ENCODE peak calls at places on chromosomes 11 and 22, in nine cellular contexts. One of them, this sample, is unnamed.

GRCh38 chr11:26319906-26320305 is 12.0 kb upstream of the ANO3 start:
- DNase-seq in CD4-positive, alpha-beta memory T cell: no peak
- DNase-seq in tibial nerve: no peak
- DNase-seq in gastrocnemius medialis: no peak
- DNase-seq in aorta: no peak
- DNase-seq in GM06990: no peak
- DNase-seq in pancreas: no peak
- DNase-seq in sigmoid colon: no peak
- DNase-seq in uterus: no peak
- DNase-seq in this sample: no peak

GRCh38 chr11:109728056-109728455 is 306.1 kb downstream of the C11orf87 start:
- DNase-seq in CD4-positive, alpha-beta memory T cell: no peak
- DNase-seq in tibial nerve: no peak
- DNase-seq in gastrocnemius medialis: no peak
- DNase-seq in aorta: no peak
- DNase-seq in GM06990: no peak
- DNase-seq in pancreas: no peak
- DNase-seq in sigmoid colon: no peak
- DNase-seq in uterus: no peak
- DNase-seq in this sample: no peak

GRCh38 chr11:17014774-17015638 is 792 bp upstream of the PLEKHA7 start:
- DNase-seq in CD4-positive, alpha-beta memory T cell: peak; percentile 19
- DNase-seq in tibial nerve: no peak
- DNase-seq in gastrocnemius medialis: no peak
- DNase-seq in aorta: no peak
- DNase-seq in GM06990: no peak
- DNase-seq in pancreas: no peak
- DNase-seq in sigmoid colon: peak; percentile 52
- DNase-seq in uterus: no peak
- DNase-seq in this sample: no peak

GRCh38 chr11:1928038-1928890 is 8.8 kb downstream of the TNNT3 start:
- DNase-seq in CD4-positive, alpha-beta memory T cell: no peak
- DNase-seq in tibial nerve: no peak
- DNase-seq in gastrocnemius medialis: no peak
- DNase-seq in aorta: peak; percentile 58
- DNase-seq in GM06990: no peak
- DNase-seq in pancreas: no peak
- DNase-seq in sigmoid colon: no peak
- DNase-seq in uterus: peak; percentile 26
- DNase-seq in this sample: no peak

GRCh38 chr22:29129644-29130201 is 56.9 kb downstream of the KREMEN1 start:
- DNase-seq in CD4-positive, alpha-beta memory T cell: no peak
- DNase-seq in tibial nerve: no peak
- DNase-seq in gastrocnemius medialis: no peak
- DNase-seq in aorta: no peak
- DNase-seq in GM06990: no peak
- DNase-seq in pancreas: no peak
- DNase-seq in sigmoid colon: peak; percentile 33
- DNase-seq in uterus: no peak
- DNase-seq in this sample: no peak

GRCh38 chr11:13030857-13031256 is 21.7 kb downstream of the RASSF10 start:
- DNase-seq in CD4-positive, alpha-beta memory T cell: no peak
- DNase-seq in tibial nerve: no peak
- DNase-seq in gastrocnemius medialis: no peak
- DNase-seq in aorta: no peak
- DNase-seq in GM06990: no peak
- DNase-seq in pancreas: peak; percentile 68
- DNase-seq in sigmoid colon: no peak
- DNase-seq in uterus: peak; percentile 32
- DNase-seq in this sample: peak; percentile 64

GRCh38 chr22:22955866-22956535 is 68.4 kb downstream of the IGLL5 start:
- DNase-seq in CD4-positive, alpha-beta memory T cell: peak; percentile 60
- DNase-seq in tibial nerve: peak; percentile 61
- DNase-seq in gastrocnemius medialis: peak; percentile 28
- DNase-seq in aorta: peak; percentile 68
- DNase-seq in GM06990: no peak
- DNase-seq in pancreas: peak; percentile 39
- DNase-seq in sigmoid colon: peak; percentile 79
- DNase-seq in uterus: peak; percentile 40
- DNase-seq in this sample: peak; percentile 65

GRCh38 chr11:62501432-62501891 is 45.1 kb downstream of the AHNAK start:
- DNase-seq in CD4-positive, alpha-beta memory T cell: no peak
- DNase-seq in tibial nerve: peak; percentile 50
- DNase-seq in gastrocnemius medialis: peak; percentile 64
- DNase-seq in aorta: no peak
- DNase-seq in GM06990: no peak
- DNase-seq in pancreas: no peak
- DNase-seq in sigmoid colon: peak; percentile 80
- DNase-seq in uterus: no peak
- DNase-seq in this sample: no peak

GRCh38 chr11:66868726-66869291 is 11.9 kb downstream of the LRFN4 start:
- DNase-seq in CD4-positive, alpha-beta memory T cell: peak; percentile 65
- DNase-seq in tibial nerve: no peak
- DNase-seq in gastrocnemius medialis: no peak
- DNase-seq in aorta: no peak
- DNase-seq in GM06990: peak; percentile 83
- DNase-seq in pancreas: peak; percentile 73
- DNase-seq in sigmoid colon: no peak
- DNase-seq in uterus: no peak
- DNase-seq in this sample: peak; percentile 72

GRCh38 chr22:17920145-17920605 is 104.2 kb downstream of the MICAL3 start:
- DNase-seq in CD4-positive, alpha-beta memory T cell: no peak
- DNase-seq in tibial nerve: no peak
- DNase-seq in gastrocnemius medialis: no peak
- DNase-seq in aorta: peak; percentile 61
- DNase-seq in GM06990: no peak
- DNase-seq in pancreas: no peak
- DNase-seq in sigmoid colon: no peak
- DNase-seq in uterus: peak; percentile 34
- DNase-seq in this sample: no peak

GRCh38 chr22:26592368-26593015 is 2.6 kb upstream of the TPST2 start:
- DNase-seq in CD4-positive, alpha-beta memory T cell: peak; percentile 57
- DNase-seq in tibial nerve: no peak
- DNase-seq in gastrocnemius medialis: no peak
- DNase-seq in aorta: no peak
- DNase-seq in GM06990: peak; percentile 46
- DNase-seq in pancreas: no peak
- DNase-seq in sigmoid colon: no peak
- DNase-seq in uterus: no peak
- DNase-seq in this sample: no peak

GRCh38 chr22:39598017-39598965 is 27.7 kb downstream of the CACNA1I start:
- DNase-seq in CD4-positive, alpha-beta memory T cell: peak; percentile 56
- DNase-seq in tibial nerve: no peak
- DNase-seq in gastrocnemius medialis: no peak
- DNase-seq in aorta: peak; percentile 48
- DNase-seq in GM06990: peak; percentile 62
- DNase-seq in pancreas: peak; percentile 67
- DNase-seq in sigmoid colon: no peak
- DNase-seq in uterus: no peak
- DNase-seq in this sample: peak; percentile 56

GRCh38 chr11:73520358-73521061 is 77.4 kb downstream of the FAM168A start:
- DNase-seq in CD4-positive, alpha-beta memory T cell: no peak
- DNase-seq in tibial nerve: no peak
- DNase-seq in gastrocnemius medialis: no peak
- DNase-seq in aorta: no peak
- DNase-seq in GM06990: peak; percentile 41
- DNase-seq in pancreas: no peak
- DNase-seq in sigmoid colon: no peak
- DNase-seq in uterus: no peak
- DNase-seq in this sample: no peak

GRCh38 chr11:3021125-3021524 is 29.0 kb upstream of the NAP1L4 start:
- DNase-seq in CD4-positive, alpha-beta memory T cell: peak; percentile 20
- DNase-seq in tibial nerve: no peak
- DNase-seq in gastrocnemius medialis: no peak
- DNase-seq in aorta: no peak
- DNase-seq in GM06990: no peak
- DNase-seq in pancreas: peak; percentile 56
- DNase-seq in sigmoid colon: no peak
- DNase-seq in uterus: no peak
- DNase-seq in this sample: no peak

GRCh38 chr11:106621479-106621878 is 396.8 kb downstream of the GUCY1A2 start:
- DNase-seq in CD4-positive, alpha-beta memory T cell: no peak
- DNase-seq in tibial nerve: no peak
- DNase-seq in gastrocnemius medialis: no peak
- DNase-seq in aorta: no peak
- DNase-seq in GM06990: no peak
- DNase-seq in pancreas: no peak
- DNase-seq in sigmoid colon: no peak
- DNase-seq in uterus: no peak
- DNase-seq in this sample: no peak

GRCh38 chr11:27158763-27159679 is 118.4 kb downstream of the BBOX1 start:
- DNase-seq in CD4-positive, alpha-beta memory T cell: no peak
- DNase-seq in tibial nerve: peak; percentile 45
- DNase-seq in gastrocnemius medialis: peak; percentile 23
- DNase-seq in aorta: peak; percentile 52
- DNase-seq in GM06990: no peak
- DNase-seq in pancreas: peak; percentile 41
- DNase-seq in sigmoid colon: peak; percentile 77
- DNase-seq in uterus: peak; percentile 61
- DNase-seq in this sample: no peak

GRCh38 chr22:24432059-24432853 is 4.9 kb downstream of the ADORA2A start:
- DNase-seq in CD4-positive, alpha-beta memory T cell: no peak
- DNase-seq in tibial nerve: peak; percentile 45
- DNase-seq in gastrocnemius medialis: no peak
- DNase-seq in aorta: peak; percentile 71
- DNase-seq in GM06990: no peak
- DNase-seq in pancreas: no peak
- DNase-seq in sigmoid colon: peak; percentile 87
- DNase-seq in uterus: peak; percentile 58
- DNase-seq in this sample: no peak

GRCh38 chr11:57792870-57793269 is 31.3 kb downstream of the CTNND1 start:
- DNase-seq in CD4-positive, alpha-beta memory T cell: no peak
- DNase-seq in tibial nerve: no peak
- DNase-seq in gastrocnemius medialis: no peak
- DNase-seq in aorta: no peak
- DNase-seq in GM06990: no peak
- DNase-seq in pancreas: no peak
- DNase-seq in sigmoid colon: no peak
- DNase-seq in uterus: no peak
- DNase-seq in this sample: no peak

GRCh38 chr22:39611360-39611759 is 40.8 kb downstream of the CACNA1I start:
- DNase-seq in CD4-positive, alpha-beta memory T cell: no peak
- DNase-seq in tibial nerve: no peak
- DNase-seq in gastrocnemius medialis: no peak
- DNase-seq in aorta: no peak
- DNase-seq in GM06990: no peak
- DNase-seq in pancreas: no peak
- DNase-seq in sigmoid colon: no peak
- DNase-seq in uterus: no peak
- DNase-seq in this sample: no peak

GRCh38 chr22:37469416-37470086 is 16.6 kb downstream of the MFNG start:
- DNase-seq in CD4-positive, alpha-beta memory T cell: no peak
- DNase-seq in tibial nerve: no peak
- DNase-seq in gastrocnemius medialis: no peak
- DNase-seq in aorta: no peak
- DNase-seq in GM06990: no peak
- DNase-seq in pancreas: no peak
- DNase-seq in sigmoid colon: no peak
- DNase-seq in uterus: no peak
- DNase-seq in this sample: no peak

GRCh38 chr22:37473437-37473946 is 12.7 kb downstream of the MFNG start:
- DNase-seq in CD4-positive, alpha-beta memory T cell: no peak
- DNase-seq in tibial nerve: no peak
- DNase-seq in gastrocnemius medialis: no peak
- DNase-seq in aorta: no peak
- DNase-seq in GM06990: no peak
- DNase-seq in pancreas: no peak
- DNase-seq in sigmoid colon: no peak
- DNase-seq in uterus: no peak
- DNase-seq in this sample: no peak

GRCh38 chr22:37470087-37470445 is 16.1 kb downstream of the MFNG start:
- DNase-seq in CD4-positive, alpha-beta memory T cell: no peak
- DNase-seq in tibial nerve: no peak
- DNase-seq in gastrocnemius medialis: no peak
- DNase-seq in aorta: no peak
- DNase-seq in GM06990: no peak
- DNase-seq in pancreas: no peak
- DNase-seq in sigmoid colon: no peak
- DNase-seq in uterus: no peak
- DNase-seq in this sample: no peak

GRCh38 chr22:37472418-37473006 is 13.7 kb downstream of the MFNG start:
- DNase-seq in CD4-positive, alpha-beta memory T cell: peak; percentile 29
- DNase-seq in tibial nerve: no peak
- DNase-seq in gastrocnemius medialis: no peak
- DNase-seq in aorta: no peak
- DNase-seq in GM06990: no peak
- DNase-seq in pancreas: no peak
- DNase-seq in sigmoid colon: no peak
- DNase-seq in uterus: no peak
- DNase-seq in this sample: no peak

GRCh38 chr22:37471721-37472417 is 14.3 kb downstream of the MFNG start:
- DNase-seq in CD4-positive, alpha-beta memory T cell: no peak
- DNase-seq in tibial nerve: no peak
- DNase-seq in gastrocnemius medialis: no peak
- DNase-seq in aorta: no peak
- DNase-seq in GM06990: no peak
- DNase-seq in pancreas: no peak
- DNase-seq in sigmoid colon: no peak
- DNase-seq in uterus: no peak
- DNase-seq in this sample: no peak
- H3K27me3 ChIP-seq in CD4-positive, alpha-beta memory T cell: no peaks in the 10 kb centered on the region
- H3K27me3 ChIP-seq in tibial nerve: peaks cover 36% of the 10 kb centered on the region
- H3K27me3 ChIP-seq in gastrocnemius medialis: peaks cover 14% of the 10 kb centered on the region
- H3K27me3 ChIP-seq in aorta: no peaks in the 10 kb centered on the region
- H3K27me3 ChIP-seq in GM06990: no peaks in the 10 kb centered on the region
- H3K27me3 ChIP-seq in pancreas: no peaks in the 10 kb centered on the region
- H3K27me3 ChIP-seq in sigmoid colon: peaks cover 2% of the 10 kb centered on the region
- H3K27me3 ChIP-seq in uterus: no peaks in the 10 kb centered on the region
- H3K27me3 ChIP-seq in this sample: no peaks in the 10 kb centered on the region

GRCh38 chr11:331332-332060 is 10.8 kb upstream of the IFITM3 start:
- DNase-seq in CD4-positive, alpha-beta memory T cell: no peak
- DNase-seq in tibial nerve: no peak
- DNase-seq in gastrocnemius medialis: no peak
- DNase-seq in aorta: no peak
- DNase-seq in GM06990: no peak
- DNase-seq in pancreas: no peak
- DNase-seq in sigmoid colon: peak; percentile 29
- DNase-seq in uterus: peak; percentile 30
- DNase-seq in this sample: no peak
- H3K4me3 ChIP-seq in CD4-positive, alpha-beta memory T cell: no peak overlapping the region
- H3K4me3 ChIP-seq in tibial nerve: no peak overlapping the region
- H3K4me3 ChIP-seq in gastrocnemius medialis: no peak overlapping the region
- H3K4me3 ChIP-seq in aorta: no peak overlapping the region
- H3K4me3 ChIP-seq in GM06990: no peak overlapping the region
- H3K4me3 ChIP-seq in pancreas: no peak overlapping the region
- H3K4me3 ChIP-seq in sigmoid colon: no peak overlapping the region
- H3K4me3 ChIP-seq in uterus: no peak overlapping the region
- H3K4me3 ChIP-seq in this sample: no peak overlapping the region

GRCh38 chr11:20616908-20617307 is 17.5 kb downstream of the SLC6A5 start:
- DNase-seq in CD4-positive, alpha-beta memory T cell: no peak
- DNase-seq in tibial nerve: no peak
- DNase-seq in gastrocnemius medialis: peak; percentile 16
- DNase-seq in aorta: no peak
- DNase-seq in GM06990: no peak
- DNase-seq in pancreas: no peak
- DNase-seq in sigmoid colon: no peak
- DNase-seq in uterus: no peak
- DNase-seq in this sample: no peak
- H3K27me3 ChIP-seq in CD4-positive, alpha-beta memory T cell: peaks cover 10% of the 10 kb centered on the region
- H3K27me3 ChIP-seq in tibial nerve: peaks cover 26% of the 10 kb centered on the region
- H3K27me3 ChIP-seq in gastrocnemius medialis: no peaks in the 10 kb centered on the region
- H3K27me3 ChIP-seq in aorta: no peaks in the 10 kb centered on the region
- H3K27me3 ChIP-seq in GM06990: no peaks in the 10 kb centered on the region
- H3K27me3 ChIP-seq in pancreas: no peaks in the 10 kb centered on the region
- H3K27me3 ChIP-seq in sigmoid colon: no peaks in the 10 kb centered on the region
- H3K27me3 ChIP-seq in uterus: no peaks in the 10 kb centered on the region
- H3K27me3 ChIP-seq in this sample: no peaks in the 10 kb centered on the region

GRCh38 chr11:115660072-115660805 is 156.0 kb upstream of the CADM1 start:
- DNase-seq in CD4-positive, alpha-beta memory T cell: no peak
- DNase-seq in tibial nerve: no peak
- DNase-seq in gastrocnemius medialis: no peak
- DNase-seq in aorta: no peak
- DNase-seq in GM06990: no peak
- DNase-seq in pancreas: no peak
- DNase-seq in sigmoid colon: no peak
- DNase-seq in uterus: no peak
- DNase-seq in this sample: no peak
- H3K4me3 ChIP-seq in CD4-positive, alpha-beta memory T cell: no peak overlapping the region
- H3K4me3 ChIP-seq in tibial nerve: no peak overlapping the region
- H3K4me3 ChIP-seq in gastrocnemius medialis: no peak overlapping the region
- H3K4me3 ChIP-seq in aorta: no peak overlapping the region
- H3K4me3 ChIP-seq in GM06990: no peak overlapping the region
- H3K4me3 ChIP-seq in pancreas: no peak overlapping the region
- H3K4me3 ChIP-seq in sigmoid colon: no peak overlapping the region
- H3K4me3 ChIP-seq in uterus: no peak overlapping the region
- H3K4me3 ChIP-seq in this sample: no peak overlapping the region